ENCODE peak calls at places on chromosomes 7 and 10, in six cellular contexts. L is fibroblast of lung, F is mammary epithelial cell, T is ovary, R is H9, D is neuronal stem cell. M is an unnamed sample.
A peak's percentile ranks its signal among the peaks of the same experiment; 100 is the strongest.

GRCh38 chr7:8105449-8106095 is 137.0 kb downstream of the GLCCI1 start:
- DNase-seq in L (no peak), F (no peak), T (no peak), R (no peak), D (no peak), M (no peak)

GRCh38 chr10:14184841-14185500 is 145.8 kb downstream of the FRMD4A start:
- DNase-seq in L (peak; percentile 24), F (peak; percentile 87), T (no peak), R (no peak), D (peak; percentile 40), M (no peak)

GRCh38 chr10:87578160-87578559 is 73.5 kb downstream of the MINPP1 start:
- DNase-seq in L (no peak), F (no peak), T (no peak), R (no peak), D (no peak), M (no peak)

GRCh38 chr10:5670662-5671375 is 4.4 kb upstream of the ASB13 start:
- DNase-seq in L (no peak), F (no peak), T (no peak), R (no peak), D (no peak), M (no peak)

GRCh38 chr10:72801263-72801868 is 92.2 kb upstream of the OIT3 start:
- DNase-seq in L (no peak), F (no peak), T (no peak), R (no peak), D (no peak), M (no peak)

GRCh38 chr7:25087855-25088254 is 37.2 kb downstream of the CYCS start:
- DNase-seq in L (no peak), F (no peak), T (no peak), R (no peak), D (no peak), M (no peak)

GRCh38 chr7:159036916-159037605 is 107.6 kb downstream of the VIPR2 start:
- DNase-seq in L (no peak), F (no peak), T (no peak), R (peak; percentile 53), D (no peak), M (no peak)

GRCh38 chr7:100017300-100017699 is 1.9 kb downstream of the ZKSCAN1 start:
- DNase-seq in L (no peak), F (no peak), T (no peak), R (no peak), D (no peak), M (no peak)

GRCh38 chr10:68121862-68122261 is 12.6 kb downstream of the MYPN start:
- DNase-seq in L (no peak), F (no peak), T (no peak), R (no peak), D (no peak), M (no peak)

GRCh38 chr10:48506147-48506917 is 98.5 kb downstream of the ARHGAP22 start:
- DNase-seq in L (peak; percentile 25), F (no peak), T (no peak), R (peak; percentile 31), D (no peak), M (no peak)

GRCh38 chr7:110964770-110965169 is 126.2 kb upstream of the LRRN3 start:
- DNase-seq in L (peak; percentile 73), F (no peak), T (no peak), R (no peak), D (no peak), M (no peak)

GRCh38 chr7:151631968-151632749 is 112.5 kb upstream of the RHEB start:
- DNase-seq in L (peak; percentile 74), F (peak; percentile 78), T (peak; percentile 82), R (peak; percentile 81), D (peak; percentile 68), M (peak; percentile 92)

GRCh38 chr10:102657984-102658724 is 13.9 kb downstream of the TRIM8 start:
- DNase-seq in L (no peak), F (no peak), T (peak; percentile 55), R (no peak), D (no peak), M (peak; percentile 82)

GRCh38 chr7:25839084-25839769 is 312.8 kb upstream of the NFE2L3 start:
- DNase-seq in L (no peak), F (no peak), T (no peak), R (no peak), D (no peak), M (no peak)

GRCh38 chr7:157211710-157212109 is 73.0 kb downstream of the UBE3C start:
- DNase-seq in L (peak; percentile 95), F (peak; percentile 1), T (no peak), R (no peak), D (no peak), M (no peak)

GRCh38 chr10:101694674-101695403 is at the start of gene FBXW4:
- DNase-seq in L (peak; percentile 39), F (peak; percentile 33), T (peak; percentile 42), R (peak; percentile 61), D (peak; percentile 32), M (peak; percentile 77)

GRCh38 chr10:44913312-44914079 is 2.4 kb downstream of the TMEM72 start:
- DNase-seq in L (no peak), F (no peak), T (no peak), R (no peak), D (no peak), M (no peak)

GRCh38 chr10:28623483-28623882 is 53.8 kb upstream of the BAMBI start:
- DNase-seq in L (no peak), F (no peak), T (no peak), R (no peak), D (no peak), M (no peak)

GRCh38 chr10:18472977-18473376 is 178.4 kb downstream of the NSUN6 start:
- DNase-seq in L (no peak), F (no peak), T (no peak), R (no peak), D (no peak), M (no peak)

GRCh38 chr7:131285558-131285957 is 42.1 kb upstream of the MKLN1 start:
- DNase-seq in L (peak; percentile 29), F (no peak), T (peak; percentile 17), R (no peak), D (no peak), M (no peak)

GRCh38 chr7:36473454-36474282 is 84.0 kb downstream of the ANLN start:
- DNase-seq in L (peak; percentile 25), F (peak; percentile 93), T (no peak), R (peak; percentile 69), D (peak; percentile 30), M (peak; percentile 51)

GRCh38 chr10:102492983-102493382 is 9.5 kb downstream of the ACTR1A start:
- DNase-seq in L (no peak), F (peak; percentile 59), T (peak; percentile 40), R (no peak), D (no peak), M (no peak)

GRCh38 chr10:98169379-98169778 is 34.9 kb downstream of the R3HCC1L start:
- DNase-seq in L (no peak), F (no peak), T (no peak), R (no peak), D (no peak), M (no peak)

GRCh38 chr7:120216947-120217346 is 56.0 kb upstream of the KCND2 start:
- DNase-seq in L (no peak), F (no peak), T (no peak), R (no peak), D (no peak), M (no peak)

GRCh38 chr10:132068431-132069121 is 2.8 kb downstream of the JAKMIP3 start:
- DNase-seq in L (no peak), F (no peak), T (no peak), R (no peak), D (no peak), M (no peak)

GRCh38 chr10:91596821-91597396 is 36.0 kb downstream of the PPP1R3C start:
- DNase-seq in L (peak; percentile 84), F (peak; percentile 77), T (no peak), R (no peak), D (no peak), M (no peak)

GRCh38 chr7:138246391-138246790 is 170.1 kb downstream of the AKR1D1 start:
- DNase-seq in L (no peak), F (no peak), T (no peak), R (no peak), D (no peak), M (no peak)

GRCh38 chr10:100730739-100731602 is 14.4 kb upstream of the PAX2 start:
- DNase-seq in L (peak; percentile 18), F (no peak), T (no peak), R (no peak), D (no peak), M (no peak)

GRCh38 chr7:49099587-49100326 is 175.4 kb downstream of the CDC14C start:
- DNase-seq in L (no peak), F (no peak), T (no peak), R (no peak), D (no peak), M (no peak)

GRCh38 chr10:79413196-79413595 is 32.2 kb downstream of the ZCCHC24 start:
- DNase-seq in L (peak; percentile 32), F (no peak), T (no peak), R (no peak), D (no peak), M (peak; percentile 66)

GRCh38 chr10:130283234-130283574 is 147.0 kb downstream of the GLRX3 start:
- DNase-seq in L (no peak), F (no peak), T (no peak), R (no peak), D (no peak), M (no peak)
- H3K9me3 ChIP-seq in L (no peaks in the 10 kb centered on the region), F (peaks cover 75% of the 10 kb centered on the region), T (no peaks in the 10 kb centered on the region), R (peaks cover 94% of the 10 kb centered on the region), D (peaks cover 44% of the 10 kb centered on the region), M (peaks cover 85% of the 10 kb centered on the region)

DNA sequence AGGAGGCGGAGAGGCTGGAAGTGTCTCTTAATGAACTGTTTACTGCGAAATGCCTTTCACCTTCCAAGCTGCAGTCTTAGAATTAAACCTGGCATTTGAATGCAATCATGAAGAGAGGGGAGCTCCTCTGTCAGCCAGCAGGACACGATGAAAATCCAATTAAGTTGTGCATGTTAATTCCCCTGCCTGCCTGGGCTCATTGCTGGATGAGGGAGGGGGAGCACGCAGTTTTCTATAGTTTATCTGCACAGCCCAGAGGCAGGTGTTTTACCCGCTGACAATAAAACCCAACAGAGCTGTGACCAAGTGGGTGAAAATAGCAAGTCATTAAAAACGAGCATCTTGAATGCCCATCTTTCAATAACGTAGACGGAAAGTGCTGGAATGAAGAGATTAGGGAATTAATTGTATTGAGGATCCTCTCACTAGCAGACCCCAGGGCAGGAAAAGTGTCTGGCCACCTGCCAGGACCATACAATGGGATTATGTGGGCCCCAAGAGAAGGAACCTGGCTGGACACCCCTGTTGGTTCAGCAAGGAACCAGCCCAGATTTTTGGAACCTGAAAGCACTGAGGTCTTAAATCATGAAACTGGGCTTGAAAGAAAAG is 100.1 kb upstream of the FAM20C start:
- DNase-seq in L (no peak), F (no peak), T (no peak), R (no peak), D (peak; percentile 72), M (no peak)
- H3K4me1 ChIP-seq in L (peaks cover 21% of the 10 kb centered on the region), F (peaks cover 68% of the 10 kb centered on the region), T (peaks cover 6% of the 10 kb centered on the region), R (peaks cover 16% of the 10 kb centered on the region), D (peaks cover 35% of the 10 kb centered on the region), M (peaks cover 21% of the 10 kb centered on the region)

DNA sequence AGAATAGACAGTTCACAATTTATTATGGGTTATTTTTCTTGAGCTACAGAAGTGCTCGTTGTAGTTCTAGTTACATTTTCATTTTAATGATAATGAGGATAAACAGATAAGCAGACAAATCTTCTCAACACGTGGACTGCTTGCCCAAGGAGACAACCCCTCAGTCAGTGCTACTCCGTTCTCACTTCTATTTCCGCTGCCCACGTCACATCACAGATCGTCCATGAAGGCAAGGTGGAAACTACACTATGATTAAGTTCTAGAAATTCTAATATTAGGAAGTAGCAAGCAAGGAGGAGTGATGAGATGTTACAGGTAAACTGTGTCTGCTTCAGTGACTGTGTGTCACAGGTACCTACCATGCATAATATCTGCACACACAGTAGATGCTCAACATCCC is 210.5 kb downstream of the CHCHD3 start:
- DNase-seq in L (no peak), F (no peak), T (no peak), R (no peak), D (no peak), M (no peak)
- H3K9me3 ChIP-seq in L (no peaks in the 10 kb centered on the region), F (no peaks in the 10 kb centered on the region), T (no peaks in the 10 kb centered on the region), R (no peaks in the 10 kb centered on the region), D (no peaks in the 10 kb centered on the region), M (no peaks in the 10 kb centered on the region)

GRCh38 chr10:11012476-11012875 is 5.2 kb upstream of the CELF2 start:
- DNase-seq in L (no peak), F (no peak), T (no peak), R (no peak), D (no peak), M (peak; percentile 64)
- H3K4me1 ChIP-seq in L (no peaks in the 10 kb centered on the region), F (peaks cover 4% of the 10 kb centered on the region), T (peaks cover 8% of the 10 kb centered on the region), R (peaks cover 4% of the 10 kb centered on the region), D (peaks cover 9% of the 10 kb centered on the region), M (peaks cover 35% of the 10 kb centered on the region)

M was measured in lower lobe of right lung.